ENCODE peak calls at places on chromosome 5, in four cellular contexts. One of them, this sample, is unnamed.

GRCh38 chr5:1172007-1172581 is 29.3 kb upstream of the SLC6A19 start:
- DNase-seq in IMR-90: no peak
- DNase-seq in mesendoderm: no peak
- DNase-seq in H1: no peak
- DNase-seq in this sample: no peak

GRCh38 chr5:6187501-6187900 is 190.8 kb downstream of the MED10 start:
- DNase-seq in IMR-90: no peak
- DNase-seq in mesendoderm: no peak
- DNase-seq in H1: no peak
- DNase-seq in this sample: no peak

GRCh38 chr5:94423411-94423810 is 195.0 kb downstream of the KIAA0825 start:
- DNase-seq in IMR-90: no peak
- DNase-seq in mesendoderm: peak; percentile 55
- DNase-seq in H1: no peak
- DNase-seq in this sample: no peak

GRCh38 chr5:76269259-76269958 is 133.7 kb upstream of the IQGAP2 start:
- DNase-seq in IMR-90: no peak
- DNase-seq in mesendoderm: no peak
- DNase-seq in H1: no peak
- DNase-seq in this sample: no peak

GRCh38 chr5:147520450-147520849 is 10.6 kb upstream of the DPYSL3 start:
- DNase-seq in IMR-90: peak; percentile 22
- DNase-seq in mesendoderm: peak; percentile 59
- DNase-seq in H1: no peak
- DNase-seq in this sample: no peak

GRCh38 chr5:89275206-89275605 is 392.2 kb upstream of the MEF2C start:
- DNase-seq in IMR-90: no peak
- DNase-seq in mesendoderm: no peak
- DNase-seq in H1: no peak
- DNase-seq in this sample: no peak

GRCh38 chr5:35129921-35130485 is 82.3 kb upstream of the AGXT2 start:
- DNase-seq in IMR-90: peak; percentile 65
- DNase-seq in mesendoderm: no peak
- DNase-seq in H1: no peak
- DNase-seq in this sample: no peak

GRCh38 chr5:171957591-171958251 is 48.7 kb downstream of the FBXW11 start:
- DNase-seq in IMR-90: no peak
- DNase-seq in mesendoderm: no peak
- DNase-seq in H1: no peak
- DNase-seq in this sample: no peak

GRCh38 chr5:177972613-177973012 is 23.4 kb downstream of the PROP1 start:
- DNase-seq in IMR-90: peak; percentile 7
- DNase-seq in mesendoderm: no peak
- DNase-seq in H1: no peak
- DNase-seq in this sample: no peak

GRCh38 chr5:141855265-141856029 is 22.8 kb downstream of the PCDH1 start:
- DNase-seq in IMR-90: no peak
- DNase-seq in mesendoderm: no peak
- DNase-seq in H1: no peak
- DNase-seq in this sample: no peak

GRCh38 chr5:37756248-37756647 is 83.6 kb downstream of the GDNF start:
- DNase-seq in IMR-90: no peak
- DNase-seq in mesendoderm: no peak
- DNase-seq in H1: no peak
- DNase-seq in this sample: no peak

GRCh38 chr5:37757980-37758582 is 81.8 kb downstream of the GDNF start:
- DNase-seq in IMR-90: no peak
- DNase-seq in mesendoderm: no peak
- DNase-seq in H1: no peak
- DNase-seq in this sample: no peak

GRCh38 chr5:37751227-37751626 is 88.6 kb downstream of the GDNF start:
- DNase-seq in IMR-90: peak; percentile 48
- DNase-seq in mesendoderm: no peak
- DNase-seq in H1: no peak
- DNase-seq in this sample: no peak

GRCh38 chr5:37754976-37755375 is 84.9 kb downstream of the GDNF start:
- DNase-seq in IMR-90: no peak
- DNase-seq in mesendoderm: no peak
- DNase-seq in H1: no peak
- DNase-seq in this sample: no peak

GRCh38 chr5:37755581-37755980 is 84.3 kb downstream of the GDNF start:
- DNase-seq in IMR-90: no peak
- DNase-seq in mesendoderm: no peak
- DNase-seq in H1: no peak
- DNase-seq in this sample: no peak
- H4K5ac ChIP-seq in IMR-90: no peak overlapping the region
- H4K5ac ChIP-seq in mesendoderm: no peak overlapping the region
- H4K5ac ChIP-seq in H1: no peak overlapping the region
- H4K5ac ChIP-seq in this sample: no peak overlapping the region

DNA sequence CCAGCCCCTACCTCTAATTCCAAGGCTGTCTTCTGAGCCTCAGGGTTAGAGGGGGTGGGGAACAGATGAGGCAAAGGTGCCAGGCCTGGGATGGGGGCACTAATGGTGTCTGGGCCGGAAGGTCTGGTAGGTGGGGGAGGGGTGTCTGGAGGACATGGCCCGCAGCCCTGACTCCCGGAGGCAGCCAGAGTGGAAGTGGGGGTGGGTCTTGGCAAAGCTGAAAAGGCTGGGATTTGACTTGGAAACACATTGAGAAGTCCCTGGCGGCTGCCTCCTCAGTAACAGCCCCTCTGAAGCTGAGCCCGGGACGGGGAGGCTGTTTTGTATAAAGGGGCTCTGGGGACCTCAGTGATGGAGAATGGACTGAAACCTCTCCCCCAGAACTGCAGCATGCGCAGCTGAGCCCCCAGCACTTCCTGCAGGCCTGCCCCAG is 49.5 kb upstream of the SYNPO start:
- DNase-seq in IMR-90: no peak
- DNase-seq in mesendoderm: peak; percentile 86
- DNase-seq in H1: no peak
- DNase-seq in this sample: no peak
- H3K4me1 ChIP-seq in IMR-90: peaks cover 16% of the 10 kb centered on the region
- H3K4me1 ChIP-seq in mesendoderm: peaks cover 14% of the 10 kb centered on the region
- H3K4me1 ChIP-seq in H1: peaks cover 5% of the 10 kb centered on the region
- H3K4me1 ChIP-seq in this sample: no peaks in the 10 kb centered on the region

DNA sequence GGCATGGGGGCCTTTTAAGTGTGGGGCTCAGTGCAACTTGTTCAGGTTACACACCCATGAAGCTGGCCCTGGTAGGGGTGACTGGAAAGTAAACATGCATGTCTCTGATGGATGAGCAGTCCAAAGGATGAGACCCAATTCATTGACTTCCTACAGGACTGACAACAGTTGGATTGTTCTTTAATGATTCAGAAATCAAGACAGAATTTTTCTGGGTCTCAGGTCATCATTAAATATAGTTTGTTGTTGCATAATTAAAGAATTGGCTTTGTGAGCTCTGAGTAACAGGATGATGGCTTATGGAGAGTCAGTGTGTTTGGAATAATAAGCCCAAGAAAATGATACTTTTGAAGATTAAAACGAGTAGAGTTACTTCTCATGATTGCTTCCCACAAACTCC is 604.2 kb upstream of the CLINT1 start:
- DNase-seq in IMR-90: peak; percentile 31
- DNase-seq in mesendoderm: no peak
- DNase-seq in H1: no peak
- DNase-seq in this sample: no peak
- H3K4me2 ChIP-seq in IMR-90: no peak overlapping the region
- H3K4me2 ChIP-seq in mesendoderm: no peak overlapping the region
- H3K4me2 ChIP-seq in H1: no peak overlapping the region
- H3K4me2 ChIP-seq in this sample: no peak overlapping the region

DNA sequence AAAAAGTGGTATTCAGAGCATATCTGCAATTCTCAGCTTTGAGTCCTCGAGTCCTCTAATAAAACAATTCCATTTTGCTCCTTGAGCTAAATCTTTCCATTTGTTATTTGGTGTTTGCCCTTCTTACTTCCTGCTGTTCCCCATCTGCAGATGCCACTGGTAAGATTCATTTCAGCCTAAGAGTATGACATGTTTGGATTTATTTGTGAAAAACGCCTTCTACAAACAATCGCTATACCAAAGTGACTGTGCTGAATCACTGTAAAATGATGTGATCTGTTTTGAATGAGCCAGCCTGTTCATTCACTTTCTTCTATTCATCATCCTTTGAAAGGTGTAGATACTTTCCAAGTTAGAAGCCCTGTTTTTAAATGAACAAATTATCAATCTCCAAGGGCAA is 27.7 kb downstream of the KCTD16 start:
- DNase-seq in IMR-90: peak; percentile 70
- DNase-seq in mesendoderm: no peak
- DNase-seq in H1: no peak
- DNase-seq in this sample: no peak
- H4K5ac ChIP-seq in IMR-90: no peak overlapping the region
- H4K5ac ChIP-seq in mesendoderm: no peak overlapping the region
- H4K5ac ChIP-seq in H1: no peak overlapping the region
- H4K5ac ChIP-seq in this sample: no peak overlapping the region

DNA sequence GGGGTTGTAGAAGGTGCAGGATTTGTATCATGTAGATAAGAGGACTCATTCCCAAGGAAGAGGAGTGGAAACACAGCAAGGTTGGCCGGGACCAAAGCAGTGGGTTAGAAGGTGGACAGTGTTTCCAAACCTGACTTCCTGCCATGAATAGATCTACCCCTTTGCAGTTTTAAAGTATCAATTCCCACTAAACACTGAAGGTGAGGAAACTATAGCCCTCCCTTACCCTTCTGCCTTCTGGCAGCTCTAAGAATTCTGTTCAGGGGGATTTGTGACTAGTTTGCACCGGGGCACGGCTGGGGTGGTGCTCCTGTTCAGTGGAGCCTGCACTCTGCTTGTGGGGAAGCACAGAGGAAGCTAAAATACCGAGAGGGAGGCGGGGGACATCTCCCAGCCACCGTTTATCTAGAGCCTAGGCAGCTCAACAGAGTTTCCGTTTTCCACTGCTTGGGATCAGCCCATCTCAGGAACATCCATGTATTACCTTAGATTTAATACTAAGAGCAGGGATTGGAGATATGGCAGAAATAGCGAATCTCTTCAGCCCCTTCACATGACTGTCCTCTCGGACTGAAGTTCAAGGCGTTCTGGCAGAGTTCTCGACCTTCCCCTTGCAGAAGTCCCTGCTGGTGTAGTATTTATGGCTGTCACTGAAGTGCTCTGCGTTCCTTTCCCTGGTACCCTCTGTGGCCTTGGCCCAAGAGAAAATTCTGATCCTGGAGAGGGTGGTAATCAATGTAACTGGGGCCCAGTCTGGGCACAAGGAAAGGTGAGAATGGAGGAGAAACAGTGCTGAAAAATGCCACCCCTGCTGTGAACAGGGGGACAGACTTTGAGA is 5.5 kb downstream of the ISL1 start:
- DNase-seq in IMR-90: no peak
- DNase-seq in mesendoderm: peak; percentile 44
- DNase-seq in H1: no peak
- DNase-seq in this sample: no peak
- H3K4me1 ChIP-seq in IMR-90: no peaks in the 10 kb centered on the region
- H3K4me1 ChIP-seq in mesendoderm: peaks cover 15% of the 10 kb centered on the region
- H3K4me1 ChIP-seq in H1: peaks cover 39% of the 10 kb centered on the region
- H3K4me1 ChIP-seq in this sample: peaks cover 5% of the 10 kb centered on the region

DNA sequence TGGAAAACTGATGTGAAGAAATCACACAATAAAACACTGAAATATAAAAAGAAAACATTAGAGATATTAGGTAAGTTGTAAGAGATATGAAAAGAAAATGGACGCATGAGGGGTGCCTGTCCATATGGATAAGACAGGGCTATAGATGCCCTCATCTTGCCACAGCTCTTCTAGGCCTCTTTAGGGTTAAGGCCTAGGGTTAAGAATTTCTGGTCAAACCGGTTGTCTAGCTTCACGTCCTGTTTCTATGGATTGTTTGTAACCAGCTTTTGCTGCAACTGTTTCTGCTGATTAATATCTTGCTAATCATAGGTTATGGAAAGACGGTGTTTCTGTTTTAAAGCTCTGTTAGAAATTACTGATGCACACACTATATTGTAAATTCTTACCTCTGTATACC is 389.9 kb upstream of the CTNND2 start:
- DNase-seq in IMR-90: no peak
- DNase-seq in mesendoderm: no peak
- DNase-seq in H1: no peak
- DNase-seq in this sample: no peak
- H3K4me2 ChIP-seq in IMR-90: no peak overlapping the region
- H3K4me2 ChIP-seq in mesendoderm: no peak overlapping the region
- H3K4me2 ChIP-seq in H1: no peak overlapping the region
- H3K4me2 ChIP-seq in this sample: no peak overlapping the region

DNA sequence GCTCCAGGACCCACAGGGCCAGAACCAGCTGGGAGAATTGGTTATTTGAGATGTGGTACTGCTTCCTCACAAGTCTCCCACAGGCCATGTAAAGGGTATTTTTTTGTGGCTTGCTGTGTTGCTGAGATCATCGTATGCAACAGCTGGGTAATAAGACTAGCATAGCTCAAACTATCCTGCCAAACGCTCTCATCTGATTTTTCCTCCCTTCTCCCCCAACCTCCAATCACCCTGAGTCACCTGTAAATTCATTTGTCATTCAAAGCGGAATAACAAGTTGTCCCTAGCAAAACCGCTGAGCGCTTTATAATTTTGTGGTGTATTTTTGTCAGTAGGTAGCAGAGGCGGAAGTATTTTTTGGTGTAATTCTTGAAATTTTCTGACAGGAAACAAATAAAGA is 63.3 kb downstream of the NSG2 start:
- DNase-seq in IMR-90: no peak
- DNase-seq in mesendoderm: no peak
- DNase-seq in H1: no peak
- DNase-seq in this sample: no peak
- H4K5ac ChIP-seq in IMR-90: no peak overlapping the region
- H4K5ac ChIP-seq in mesendoderm: no peak overlapping the region
- H4K5ac ChIP-seq in H1: no peak overlapping the region
- H4K5ac ChIP-seq in this sample: no peak overlapping the region

This sample was measured in H9.